ENCODE peak calls at places on chromosomes 6 and 20, in five cellular contexts. B, X, T, Q and A are unnamed samples. For H3K79me2, the result is how much of the 10 kb centered on the place peaks cover.

GRCh38 chr20:48025061-48025515 is 239.8 kb upstream of the SULF2 start:
- DNase-seq in B (peak), X (peak), T (peak), Q (peak), A (peak)

GRCh38 chr6:109304284-109305015 is 77.8 kb downstream of the CD164 start:
- DNase-seq in B (no peak), X (peak), T (no peak), Q (no peak), A (no peak)

GRCh38 chr6:104995989-104996617 is 39.2 kb downstream of the LIN28B start:
- DNase-seq in B (peak), X (peak), T (peak), Q (no peak), A (no peak)

GRCh38 chr6:65170273-65170672 is 536.8 kb downstream of the EYS start:
- DNase-seq in B (no peak), X (no peak), T (no peak), Q (no peak), A (no peak)

GRCh38 chr6:170073846-170074245 is 217.0 kb downstream of the DLL1 start:
- DNase-seq in B (no peak), X (no peak), T (no peak), Q (no peak), A (no peak)

GRCh38 chr20:13006825-13007224 is 1.9 kb upstream of the SPTLC3 start:
- DNase-seq in B (no peak), X (peak), T (no peak), Q (no peak), A (no peak)

GRCh38 chr6:134925800-134926199 is 24.1 kb downstream of the ALDH8A1 start:
- DNase-seq in B (no peak), X (peak), T (no peak), Q (no peak), A (peak)

GRCh38 chr6:15305496-15305895 is 59.6 kb downstream of the JARID2 start:
- DNase-seq in B (no peak), X (no peak), T (peak), Q (no peak), A (no peak)

GRCh38 chr20:16654858-16655257 is 75.0 kb upstream of the SNRPB2 start:
- DNase-seq in B (no peak), X (no peak), T (no peak), Q (no peak), A (no peak)

GRCh38 chr20:20184149-20184548 is 131.8 kb downstream of the CFAP61 start:
- DNase-seq in B (no peak), X (peak), T (peak), Q (no peak), A (peak)

GRCh38 chr20:15494841-15495240 is 1078.4 kb downstream of the KIF16B start:
- DNase-seq in B (no peak), X (no peak), T (no peak), Q (no peak), A (no peak)

GRCh38 chr6:152635949-152636674 is 1.1 kb downstream of the SYNE1 start:
- DNase-seq in B (peak), X (peak), T (no peak), Q (peak), A (peak)

GRCh38 chr20:47897461-47897860 is 112.2 kb upstream of the SULF2 start:
- DNase-seq in B (no peak), X (no peak), T (no peak), Q (no peak), A (no peak)

GRCh38 chr6:163667372-163668060 is 253.0 kb downstream of the QKI start:
- DNase-seq in B (no peak), X (peak), T (no peak), Q (no peak), A (no peak)

GRCh38 chr6:145963216-145964068 is 716 bp downstream of the SHPRH start:
- DNase-seq in B (peak), X (peak), T (peak), Q (peak), A (peak)

GRCh38 chr20:32111287-32111686 is 1.8 kb downstream of the TM9SF4 start:
- DNase-seq in B (no peak), X (no peak), T (no peak), Q (no peak), A (no peak)

GRCh38 chr20:44354979-44355502 is 458 bp upstream of the HNF4A start:
- DNase-seq in B (no peak), X (no peak), T (no peak), Q (no peak), A (no peak)

GRCh38 chr6:56515081-56515905 is 127.4 kb downstream of the DST start:
- DNase-seq in B (no peak), X (no peak), T (no peak), Q (no peak), A (no peak)

GRCh38 chr6:166595949-166596348 is 9.5 kb upstream of the RAMACL start:
- DNase-seq in B (no peak), X (no peak), T (no peak), Q (no peak), A (no peak)

GRCh38 chr6:88134575-88134974 is 31.6 kb downstream of the CNR1 start:
- DNase-seq in B (no peak), X (no peak), T (no peak), Q (no peak), A (no peak)

GRCh38 chr20:6017880-6018279 is 36.0 kb downstream of the LRRN4 start:
- DNase-seq in B (no peak), X (no peak), T (no peak), Q (no peak), A (no peak)
- H3K79me2 ChIP-seq in B (under half), X (half or more), T (half or more), Q (under half), A (half or more)

GRCh38 chr20:50627747-50628146 is 63.6 kb downstream of the RIPOR3 start:
- DNase-seq in B (no peak), X (no peak), T (no peak), Q (no peak), A (no peak)

GRCh38 chr20:50628853-50629674 is 62.3 kb downstream of the RIPOR3 start:
- DNase-seq in B (no peak), X (no peak), T (no peak), Q (no peak), A (peak)

GRCh38 chr20:50628326-50628725 is 63.0 kb downstream of the RIPOR3 start:
- DNase-seq in B (peak), X (no peak), T (no peak), Q (peak), A (no peak)

GRCh38 chr20:50624351-50625016 is 66.9 kb downstream of the RIPOR3 start:
- DNase-seq in B (peak), X (no peak), T (peak), Q (no peak), A (no peak)

GRCh38 chr20:50625986-50626677 is 65.2 kb downstream of the RIPOR3 start:
- DNase-seq in B (peak), X (peak), T (no peak), Q (peak), A (peak)
- TF ChIP-seq EZH2phosphoT487 in B (no peak), X (no peak), T (no peak), Q (no peak), A (no peak)

GRCh38 chr6:47495954-47496545 is 18.5 kb downstream of the CD2AP start:
- DNase-seq in B (no peak), X (no peak), T (no peak), Q (no peak), A (no peak)

GRCh38 chr6:47489995-47490394 is 12.4 kb downstream of the CD2AP start:
- DNase-seq in B (no peak), X (no peak), T (no peak), Q (no peak), A (no peak)

GRCh38 chr6:47496935-47497579 is 19.5 kb downstream of the CD2AP start:
- DNase-seq in B (no peak), X (no peak), T (no peak), Q (no peak), A (no peak)

GRCh38 chr6:47495207-47495606 is 17.6 kb downstream of the CD2AP start:
- DNase-seq in B (no peak), X (no peak), T (no peak), Q (no peak), A (no peak)

GRCh38 chr6:47492355-47492754 is 14.8 kb downstream of the CD2AP start:
- DNase-seq in B (no peak), X (no peak), T (no peak), Q (no peak), A (no peak)
- H3K79me2 ChIP-seq in B (half or more), X (half or more), T (half or more), Q (half or more), A (half or more)

DNA sequence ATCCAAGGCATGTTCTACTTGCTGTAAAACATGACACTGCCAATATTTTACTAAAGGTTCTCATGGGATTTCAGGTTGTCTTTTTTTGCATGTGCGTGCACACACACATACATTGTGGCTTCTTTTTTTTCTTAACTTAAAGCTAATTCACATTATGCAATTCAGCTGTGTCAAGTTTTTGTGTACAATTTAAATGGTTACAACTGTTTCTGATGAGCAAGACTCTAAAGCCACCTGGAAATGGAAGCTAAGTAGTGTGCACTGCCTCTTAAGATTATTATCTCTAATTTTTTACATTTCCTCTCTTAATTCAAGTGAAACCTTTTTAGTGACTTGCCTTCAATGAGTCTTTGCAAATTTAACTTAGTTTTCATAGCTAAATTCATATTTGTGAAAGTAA is 75.3 kb downstream of the TULP4 start:
- DNase-seq in B (no peak), X (no peak), T (no peak), Q (no peak), A (no peak)
- TF ChIP-seq EZH2phosphoT487 in B (no peak), X (no peak), T (no peak), Q (no peak), A (no peak)

DNA sequence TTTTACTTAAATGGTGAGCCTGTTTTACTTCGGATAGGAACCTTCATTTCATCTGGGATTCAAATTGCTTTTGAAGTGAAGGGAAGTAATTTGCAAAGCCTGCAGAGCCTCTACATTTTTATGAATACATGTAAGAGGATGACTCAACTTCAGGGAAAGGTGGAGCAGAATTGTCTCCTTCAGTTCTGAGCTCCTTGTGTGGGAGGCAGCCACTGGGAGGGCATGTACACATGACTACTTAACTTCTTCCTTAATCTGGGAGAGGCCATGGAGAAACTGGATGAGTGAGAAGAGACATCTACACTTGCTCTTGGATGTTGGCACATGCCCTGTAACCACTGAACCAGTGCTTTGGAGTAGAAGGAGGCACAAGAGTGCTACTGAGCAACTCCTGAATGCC is 145.1 kb upstream of the NRSN1 start:
- DNase-seq in B (no peak), X (peak), T (no peak), Q (no peak), A (no peak)
- H3K79me2 ChIP-seq in B (under half), X (under half), T (under half), Q (under half), A (under half)

DNA sequence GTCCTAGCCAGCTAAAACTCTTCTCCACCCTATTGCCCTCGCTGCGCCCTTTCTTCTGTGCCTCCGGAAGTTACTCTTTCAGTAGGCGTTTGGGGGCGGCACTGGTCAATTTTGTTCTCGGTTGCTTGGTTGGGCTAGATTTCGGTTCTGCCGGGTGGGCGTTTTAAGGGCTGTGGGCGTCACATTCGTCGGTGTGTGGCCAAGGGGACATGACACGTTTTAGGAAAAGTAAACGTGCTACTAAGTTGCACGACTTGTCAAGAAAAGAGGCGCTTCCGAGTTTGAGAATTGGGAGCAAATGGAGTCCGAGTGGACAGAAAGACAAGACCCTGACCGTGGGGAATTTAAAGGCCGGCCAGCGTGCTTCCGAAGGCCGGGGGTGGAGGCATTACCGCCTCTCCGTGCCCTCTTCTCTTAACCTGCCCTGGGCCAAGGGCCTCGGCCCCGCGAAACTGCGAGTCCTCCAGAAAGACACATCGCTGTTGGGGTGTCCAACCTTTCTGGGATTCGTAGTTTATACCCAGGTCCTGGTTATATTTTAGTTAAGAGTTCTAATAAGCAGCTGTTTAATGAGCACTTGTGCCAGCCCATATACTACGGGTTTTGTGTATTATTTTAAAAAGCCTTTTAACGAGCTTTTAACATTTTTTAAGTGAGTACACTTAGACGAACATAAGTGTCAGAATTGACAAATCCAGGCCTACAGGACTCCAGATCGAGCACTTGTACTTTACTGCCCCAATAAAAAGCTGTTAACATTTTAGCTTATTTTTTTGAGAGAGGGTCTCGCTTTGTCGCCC is 664 bp upstream of the BAG6 start:
- DNase-seq in B (peak), X (peak), T (peak), Q (peak), A (peak)
- TF ChIP-seq EZH2phosphoT487 in B (no peak), X (no peak), T (no peak), Q (no peak), A (no peak)

GRCh38 chr6:111444794-111445193 is 38.2 kb downstream of the REV3L start:
- DNase-seq in B (no peak), X (no peak), T (no peak), Q (no peak), A (no peak)

GRCh38 chr6:111441678-111442243 is 41.3 kb downstream of the REV3L start:
- DNase-seq in B (no peak), X (no peak), T (no peak), Q (no peak), A (no peak)

GRCh38 chr6:111449129-111449528 is 33.9 kb downstream of the REV3L start:
- DNase-seq in B (no peak), X (no peak), T (no peak), Q (no peak), A (no peak)

GRCh38 chr6:111447051-111447450 is 36.0 kb downstream of the REV3L start:
- DNase-seq in B (no peak), X (peak), T (no peak), Q (no peak), A (no peak)

GRCh38 chr6:111445786-111446395 is 37.1 kb downstream of the REV3L start:
- DNase-seq in B (no peak), X (no peak), T (no peak), Q (no peak), A (no peak)
- H3K79me2 ChIP-seq in B (half or more), X (half or more), T (half or more), Q (under half), A (under half)

DNA sequence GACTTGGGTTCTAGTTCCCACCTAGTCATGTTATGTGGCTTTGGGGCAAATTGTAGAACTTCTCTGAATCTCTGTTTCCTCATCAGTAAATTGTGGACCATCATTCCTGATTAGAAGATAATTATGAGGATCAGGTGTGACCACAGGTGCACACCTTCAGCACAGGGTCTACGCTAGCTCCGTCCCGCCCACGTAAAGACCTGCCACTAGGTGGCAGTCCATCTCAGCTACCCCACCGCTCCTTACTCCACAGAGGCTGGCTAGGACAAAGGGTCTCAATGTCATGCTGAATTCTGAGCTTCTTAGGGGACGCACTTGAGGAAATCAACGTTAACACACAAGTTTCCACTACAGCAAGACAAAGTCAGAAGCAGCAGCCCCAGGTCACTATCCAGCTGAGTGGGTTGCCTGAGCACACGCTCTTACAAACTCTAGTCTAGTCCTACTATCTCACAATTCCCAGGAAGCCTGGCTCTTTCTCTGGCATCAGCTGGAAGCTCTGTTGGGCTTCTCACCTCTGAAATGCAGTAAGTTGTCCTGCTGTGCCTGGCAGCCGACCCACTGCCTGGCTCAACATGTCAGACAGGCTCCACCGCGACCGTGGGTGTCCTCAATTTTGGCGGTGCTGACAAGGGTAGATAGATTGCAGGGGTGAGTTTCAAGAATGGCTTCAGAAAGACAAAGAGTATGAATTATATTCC is 2.0 kb upstream of the PLCG1 start:
- DNase-seq in B (peak), X (peak), T (peak), Q (peak), A (peak)
- TF ChIP-seq EZH2phosphoT487 in B (no peak), X (no peak), T (no peak), Q (no peak), A (no peak)

DNA sequence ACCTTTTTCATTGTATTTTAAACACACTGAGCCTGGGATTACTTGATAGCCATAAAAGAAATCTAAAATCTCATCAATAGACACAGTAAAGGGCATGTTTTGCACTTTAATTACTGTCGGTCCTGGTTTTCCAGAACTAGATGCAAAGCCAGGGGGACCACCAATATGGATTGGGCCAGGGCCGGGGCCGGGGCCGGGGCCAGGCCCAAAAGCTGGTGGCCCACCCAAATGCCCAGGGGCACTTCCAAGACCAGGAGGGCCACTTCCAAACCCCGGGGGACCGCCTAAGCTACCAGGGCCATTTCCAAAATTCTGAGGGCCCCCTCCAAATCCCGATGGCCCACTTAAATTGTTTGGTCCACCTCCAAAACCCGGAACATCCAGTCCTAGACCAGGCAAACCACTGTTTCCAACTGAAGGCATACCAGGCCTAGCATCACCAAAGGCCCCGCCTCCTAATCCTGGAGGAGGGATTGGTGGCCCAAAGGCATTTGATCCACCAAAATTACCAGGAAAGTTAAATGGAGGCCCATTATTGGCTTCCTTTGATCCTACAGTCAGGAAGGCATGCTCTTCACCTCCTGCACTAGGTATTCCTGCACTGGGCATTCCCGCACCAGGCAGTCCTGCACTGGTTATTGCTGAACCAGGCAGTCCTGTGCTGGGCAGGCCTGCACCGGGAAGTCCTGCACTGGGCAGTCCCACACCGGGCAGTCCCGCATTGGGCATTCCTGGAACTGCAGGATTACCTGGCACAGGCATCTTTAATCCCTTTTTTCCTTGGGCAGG is 11.9 kb downstream of the CPNE1 start:
- DNase-seq in B (no peak), X (no peak), T (no peak), Q (no peak), A (peak)
- H3K79me2 ChIP-seq in B (half or more), X (half or more), T (half or more), Q (half or more), A (half or more)

GRCh38 chr20:57698867-57699275 is 10.9 kb downstream of the PMEPA1 start:
- DNase-seq in B (no peak), X (peak), T (no peak), Q (no peak), A (no peak)
- TF ChIP-seq EZH2phosphoT487 in B (no peak), X (no peak), T (no peak), Q (no peak), A (no peak)